ENCODE peak calls at places on chromosomes 12 and 14, in nine cellular contexts. S is HS-5; B is KG1; Q is H4; M is H54; O is spleen; X is cardiac muscle cell; T is heart right ventricle; Y is stimulated activated CD4-positive, alpha-beta T cell treated with anti-CD3 and anti-CD28 coated beads, Interleukin-12 subunit alpha, Interleukin-12 subunit beta, amount 100 ng/mL, for 4 hours. U is an unnamed sample.

GRCh38 chr12:121805171-121805687 is 1.4 kb downstream of the SETD1B start:
- DNase-seq in S (no peak), B (no peak), Q (no peak), M (peak), O (peak), X (peak), T (no peak), Y (no peak), U (no peak)

GRCh38 chr14:102927878-102928411 is 5.5 kb downstream of the AMN start:
- DNase-seq in S (no peak), B (no peak), Q (no peak), M (no peak), O (no peak), X (peak), T (no peak), Y (no peak), U (no peak)

GRCh38 chr12:71871116-71871515 is 31.6 kb downstream of the TBC1D15 start:
- DNase-seq in S (peak), B (no peak), Q (no peak), M (no peak), O (no peak), X (no peak), T (no peak), Y (no peak), U (no peak)

GRCh38 chr12:82688619-82689018 is 1.9 kb downstream of the TMTC2 start:
- DNase-seq in S (no peak), B (no peak), Q (no peak), M (no peak), O (no peak), X (no peak), T (no peak), Y (no peak), U (no peak)

GRCh38 chr12:49212572-49212971 is 23.7 kb upstream of the TUBA1A start:
- DNase-seq in S (no peak), B (no peak), Q (no peak), M (no peak), O (no peak), X (no peak), T (no peak), Y (no peak), U (no peak)

GRCh38 chr14:71776463-71777359 is 155.5 kb upstream of the RGS6 start:
- DNase-seq in S (no peak), B (no peak), Q (no peak), M (no peak), O (no peak), X (no peak), T (no peak), Y (no peak), U (no peak)

GRCh38 chr12:75738486-75738885 is 227.1 kb upstream of the KRR1 start:
- DNase-seq in S (no peak), B (no peak), Q (no peak), M (no peak), O (no peak), X (peak), T (no peak), Y (peak), U (peak)

GRCh38 chr12:80016684-80017083 is 81.8 kb upstream of the PPP1R12A start:
- DNase-seq in S (no peak), B (no peak), Q (no peak), M (no peak), O (no peak), X (no peak), T (no peak), Y (no peak), U (no peak)

GRCh38 chr12:109905301-109905700 is 5.2 kb downstream of the TCHP start:
- DNase-seq in S (no peak), B (no peak), Q (no peak), M (no peak), O (no peak), X (no peak), T (no peak), Y (no peak), U (no peak)

GRCh38 chr14:71372411-71372838 is 465.2 kb downstream of the PCNX1 start:
- DNase-seq in S (peak), B (no peak), Q (peak), M (no peak), O (no peak), X (no peak), T (no peak), Y (no peak), U (no peak)

GRCh38 chr14:76720382-76720813 is 40.9 kb upstream of the VASH1 start:
- DNase-seq in S (no peak), B (no peak), Q (peak), M (peak), O (peak), X (peak), T (peak), Y (no peak), U (peak)

GRCh38 chr14:89304972-89305703 is 111.9 kb downstream of the FOXN3 start:
- DNase-seq in S (no peak), B (no peak), Q (no peak), M (no peak), O (no peak), X (no peak), T (no peak), Y (no peak), U (no peak)

GRCh38 chr12:95198914-95199313 is 18.4 kb downstream of the FGD6 start:
- DNase-seq in S (no peak), B (no peak), Q (no peak), M (no peak), O (no peak), X (no peak), T (no peak), Y (no peak), U (no peak)

GRCh38 chr14:68794130-68794855 is 1.4 kb upstream of the ZFP36L1 start:
- DNase-seq in S (peak), B (no peak), Q (peak), M (no peak), O (peak), X (peak), T (peak), Y (peak), U (no peak)

GRCh38 chr12:122282066-122282465 is 15.8 kb upstream of the VPS33A start:
- DNase-seq in S (peak), B (no peak), Q (no peak), M (no peak), O (no peak), X (no peak), T (no peak), Y (no peak), U (no peak)

GRCh38 chr14:69335421-69335820 is 62.7 kb downstream of the ERH start:
- DNase-seq in S (no peak), B (no peak), Q (no peak), M (no peak), O (no peak), X (no peak), T (no peak), Y (no peak), U (no peak)

GRCh38 chr14:86673523-86673969 is 1143.6 kb downstream of the FLRT2 start:
- DNase-seq in S (no peak), B (no peak), Q (no peak), M (no peak), O (no peak), X (no peak), T (no peak), Y (no peak), U (no peak)

GRCh38 chr12:99224237-99224636 is 423.3 kb upstream of the GARIN6 start:
- DNase-seq in S (no peak), B (no peak), Q (no peak), M (no peak), O (no peak), X (no peak), T (no peak), Y (no peak), U (no peak)

U was measured in GM12891.